ENCODE peak calls at places on chromosomes 6 and 20, in ten cellular contexts. N, U, I, J, G, F, R, W, L and A are unnamed samples.

GRCh38 chr6:82957171-82957894 is 108.3 kb downstream of the UBE3D start:
- DNase-seq in N (no peak), U (no peak), I (no peak), J (no peak), G (no peak), F (no peak), R (no peak), W (no peak), L (no peak), A (no peak)

GRCh38 chr6:148501178-148501590 is 158.5 kb downstream of the SASH1 start:
- DNase-seq in N (no peak), U (no peak), I (peak), J (no peak), G (no peak), F (peak), R (peak), W (no peak), L (peak), A (no peak)

GRCh38 chr6:159062564-159062945 is 17.8 kb upstream of the TAGAP start:
- DNase-seq in N (peak), U (no peak), I (no peak), J (no peak), G (peak), F (no peak), R (no peak), W (no peak), L (no peak), A (peak)

GRCh38 chr6:167688123-167688522 is 138.6 kb upstream of the AFDN start:
- DNase-seq in N (no peak), U (no peak), I (no peak), J (no peak), G (no peak), F (no peak), R (no peak), W (no peak), L (no peak), A (no peak)

GRCh38 chr20:59686404-59687346 is 82.3 kb downstream of the PHACTR3 start:
- DNase-seq in N (no peak), U (no peak), I (no peak), J (no peak), G (no peak), F (no peak), R (no peak), W (no peak), L (no peak), A (no peak)

GRCh38 chr20:62227977-62228958 is 8.2 kb upstream of the HRH3 start:
- DNase-seq in N (no peak), U (no peak), I (no peak), J (no peak), G (no peak), F (no peak), R (no peak), W (no peak), L (no peak), A (no peak)

GRCh38 chr6:125252891-125253290 is 48.9 kb downstream of the HDDC2 start:
- DNase-seq in N (no peak), U (no peak), I (no peak), J (no peak), G (no peak), F (no peak), R (no peak), W (no peak), L (no peak), A (no peak)

GRCh38 chr20:6081236-6081635 is 27.4 kb upstream of the LRRN4 start:
- DNase-seq in N (no peak), U (no peak), I (peak), J (no peak), G (no peak), F (peak), R (no peak), W (no peak), L (peak), A (no peak)

GRCh38 chr6:11795403-11795802 is 16.8 kb upstream of the ADTRP start:
- DNase-seq in N (no peak), U (no peak), I (no peak), J (no peak), G (no peak), F (no peak), R (no peak), W (no peak), L (no peak), A (no peak)

GRCh38 chr6:29131691-29132090 is 23.8 kb downstream of the OR2J3 start:
- DNase-seq in N (no peak), U (no peak), I (no peak), J (no peak), G (no peak), F (no peak), R (no peak), W (no peak), L (no peak), A (no peak)

GRCh38 chr20:3743251-3743650 is 10.8 kb downstream of the HSPA12B start:
- DNase-seq in N (no peak), U (no peak), I (no peak), J (no peak), G (no peak), F (no peak), R (no peak), W (no peak), L (no peak), A (no peak)

GRCh38 chr6:55953384-55953783 is 78.0 kb upstream of the BMP5 start:
- DNase-seq in N (no peak), U (peak), I (peak), J (peak), G (no peak), F (peak), R (peak), W (no peak), L (peak), A (no peak)

GRCh38 chr20:1272368-1273155 is 6.5 kb downstream of the SNPH start:
- DNase-seq in N (no peak), U (no peak), I (no peak), J (peak), G (no peak), F (no peak), R (no peak), W (no peak), L (no peak), A (no peak)

GRCh38 chr6:73236147-73236750 is 11.0 kb upstream of the KHDC1L start:
- DNase-seq in N (no peak), U (no peak), I (peak), J (no peak), G (no peak), F (peak), R (no peak), W (no peak), L (peak), A (no peak)

GRCh38 chr6:36983538-36983937 is 2.5 kb downstream of the MTCH1 start:
- DNase-seq in N (no peak), U (no peak), I (no peak), J (no peak), G (no peak), F (no peak), R (no peak), W (no peak), L (no peak), A (no peak)

GRCh38 chr6:7684843-7685242 is 41.1 kb upstream of the BMP6 start:
- DNase-seq in N (no peak), U (no peak), I (no peak), J (no peak), G (no peak), F (no peak), R (no peak), W (no peak), L (no peak), A (no peak)

GRCh38 chr6:79420054-79420453 is 117.2 kb downstream of the LCA5 start:
- DNase-seq in N (no peak), U (no peak), I (no peak), J (peak), G (no peak), F (no peak), R (peak), W (no peak), L (no peak), A (no peak)

GRCh38 chr20:31570735-31571617 is 34.1 kb upstream of the ID1 start:
- DNase-seq in N (no peak), U (no peak), I (no peak), J (peak), G (no peak), F (no peak), R (no peak), W (no peak), L (peak), A (no peak)

GRCh38 chr6:104680539-104680938 is 179.2 kb downstream of the HACE1 start:
- DNase-seq in N (no peak), U (no peak), I (no peak), J (no peak), G (no peak), F (no peak), R (no peak), W (no peak), L (no peak), A (no peak)

GRCh38 chr6:139855741-139856206 is 481.3 kb upstream of the CITED2 start:
- DNase-seq in N (no peak), U (no peak), I (no peak), J (no peak), G (no peak), F (no peak), R (no peak), W (no peak), L (peak), A (no peak)

GRCh38 chr6:56946368-56946767 is 8.5 kb upstream of the BEND6 start:
- DNase-seq in N (no peak), U (no peak), I (no peak), J (no peak), G (no peak), F (no peak), R (no peak), W (no peak), L (no peak), A (no peak)

GRCh38 chr6:14540859-14541540 is 423.4 kb downstream of the CD83 start:
- DNase-seq in N (no peak), U (no peak), I (peak), J (no peak), G (no peak), F (no peak), R (no peak), W (no peak), L (no peak), A (no peak)

GRCh38 chr6:156787569-156788492 is 10.7 kb downstream of the ARID1B start:
- DNase-seq in N (no peak), U (no peak), I (no peak), J (no peak), G (no peak), F (no peak), R (no peak), W (no peak), L (no peak), A (no peak)

GRCh38 chr6:163793584-163793983 is 379.1 kb downstream of the QKI start:
- DNase-seq in N (no peak), U (peak), I (peak), J (peak), G (no peak), F (peak), R (no peak), W (no peak), L (peak), A (no peak)

GRCh38 chr20:64129146-64129782 is 21.9 kb upstream of the NPBWR2 start:
- DNase-seq in N (no peak), U (no peak), I (no peak), J (no peak), G (no peak), F (no peak), R (no peak), W (no peak), L (no peak), A (no peak)

GRCh38 chr6:138393871-138394783 is 9.9 kb upstream of the HEBP2 start:
- DNase-seq in N (no peak), U (no peak), I (peak), J (no peak), G (no peak), F (peak), R (no peak), W (no peak), L (no peak), A (no peak)

GRCh38 chr20:24768977-24769675 is 179.9 kb upstream of the CST7 start:
- DNase-seq in N (no peak), U (no peak), I (no peak), J (no peak), G (no peak), F (no peak), R (no peak), W (peak), L (no peak), A (no peak)

GRCh38 chr20:21557246-21557982 is 43.5 kb upstream of the NKX2-2 start:
- DNase-seq in N (peak), U (no peak), I (no peak), J (no peak), G (no peak), F (no peak), R (no peak), W (no peak), L (no peak), A (no peak)

GRCh38 chr6:153503810-153504209 is 372.7 kb upstream of the RGS17 start:
- DNase-seq in N (no peak), U (peak), I (no peak), J (no peak), G (no peak), F (peak), R (peak), W (no peak), L (no peak), A (no peak)

GRCh38 chr20:3766832-3767433 is 620 bp downstream of the ADISSP start:
- DNase-seq in N (no peak), U (no peak), I (no peak), J (no peak), G (no peak), F (no peak), R (peak), W (no peak), L (no peak), A (no peak)

GRCh38 chr6:138647006-138647405 is 126.6 kb upstream of the CCDC28A start:
- DNase-seq in N (no peak), U (no peak), I (peak), J (peak), G (no peak), F (peak), R (peak), W (no peak), L (peak), A (no peak)

GRCh38 chr6:16901777-16902176 is 140.5 kb upstream of the ATXN1 start:
- DNase-seq in N (no peak), U (peak), I (peak), J (no peak), G (no peak), F (peak), R (peak), W (no peak), L (no peak), A (no peak)

GRCh38 chr6:169930799-169931198 is 179.4 kb downstream of the ERMARD start:
- DNase-seq in N (no peak), U (no peak), I (no peak), J (no peak), G (no peak), F (no peak), R (peak), W (no peak), L (no peak), A (peak)

GRCh38 chr20:56249244-56249955 is 868 bp downstream of the MC3R start:
- DNase-seq in N (no peak), U (no peak), I (no peak), J (peak), G (no peak), F (peak), R (peak), W (no peak), L (no peak), A (no peak)

GRCh38 chr20:3707508-3707899 is 4.9 kb downstream of the SIGLEC1 start:
- DNase-seq in N (no peak), U (no peak), I (no peak), J (no peak), G (no peak), F (no peak), R (no peak), W (no peak), L (no peak), A (no peak)